ENCODE peak calls at places on chromosomes 2 and 18, in six cellular contexts. U is GM13977, I is endothelial cell of umbilical vein, Y is tibial artery, W is choroid plexus epithelial cell, L is psoas muscle. H is an unnamed sample.

GRCh38 chr2:213251618-213252017 is 32.6 kb upstream of the SPAG16 start:
- DNase-seq in U (peak; percentile 28), L (no peak), I (peak; percentile 70), Y (no peak), W (peak; percentile 91), H (peak; percentile 66)

GRCh38 chr2:31896293-31896692 is 114.5 kb downstream of the MEMO1 start:
- DNase-seq in I (no peak), W (no peak), Y (no peak), U (no peak), L (no peak), H (no peak)

GRCh38 chr18:67525328-67526110 is 9.0 kb upstream of the DSEL start:
- DNase-seq in L (peak; percentile 50), W (peak; percentile 99), U (no peak), I (peak; percentile 95), Y (peak; percentile 79), H (peak; percentile 97)

GRCh38 chr2:60295591-60295962 is 257.9 kb downstream of the BCL11A start:
- DNase-seq in L (no peak), W (no peak), U (no peak), I (no peak), Y (no peak), H (no peak)

GRCh38 chr2:232871835-232872736 is 2.0 kb downstream of the SNORC start:
- DNase-seq in W (no peak), L (peak; percentile 42), I (no peak), Y (peak; percentile 57), U (no peak), H (no peak)

GRCh38 chr2:57313678-57314077 is 732.9 kb upstream of the VRK2 start:
- DNase-seq in W (no peak), Y (no peak), I (no peak), U (no peak), L (no peak), H (peak; percentile 76)

GRCh38 chr2:169360984-169361705 is 1.2 kb downstream of the LRP2 start:
- DNase-seq in L (peak; percentile 46), I (no peak), W (no peak), U (no peak), Y (no peak), H (no peak)

GRCh38 chr2:202376460-202377307 is 557 bp downstream of the BMPR2 start:
- DNase-seq in W (peak; percentile 52), Y (peak; percentile 76), L (peak; percentile 63), I (peak; percentile 59), U (no peak), H (peak; percentile 62)

GRCh38 chr18:6367208-6367607 is 47.5 kb downstream of the L3MBTL4 start:
- DNase-seq in U (no peak), Y (no peak), L (no peak), I (no peak), W (no peak), H (no peak)

GRCh38 chr2:231294578-231295362 is 96.3 kb downstream of the ARMC9 start:
- DNase-seq in L (no peak), Y (no peak), U (no peak), I (no peak), W (peak; percentile 33), H (no peak)

GRCh38 chr2:73027340-73027739 is 44.2 kb downstream of the SFXN5 start:
- DNase-seq in U (no peak), I (no peak), Y (no peak), L (no peak), W (no peak), H (no peak)

GRCh38 chr18:34880882-34881852 is 160.0 kb upstream of the MAPRE2 start:
- DNase-seq in L (no peak), W (peak; percentile 60), I (peak; percentile 20), Y (no peak), U (no peak), H (peak; percentile 18)

GRCh38 chr2:236546561-236546961 is 23.1 kb upstream of the ACKR3 start:
- DNase-seq in Y (no peak), I (no peak), W (no peak), U (no peak), L (no peak), H (no peak)

GRCh38 chr2:129709956-129710598 is 269.4 kb upstream of the RAB6C start:
- DNase-seq in W (no peak), Y (no peak), L (no peak), U (no peak), I (no peak), H (no peak)

GRCh38 chr2:207772081-207772843 is 2.6 kb upstream of the FZD5 start:
- DNase-seq in L (peak; percentile 65), U (no peak), I (no peak), W (no peak), Y (no peak), H (no peak)

GRCh38 chr2:120352701-120353590 is 7.0 kb downstream of the INHBB start:
- DNase-seq in I (no peak), U (no peak), L (peak; percentile 48), Y (no peak), W (no peak), H (peak; percentile 46)

GRCh38 chr2:12547771-12548170 is 169.0 kb upstream of the TRIB2 start:
- DNase-seq in Y (no peak), I (no peak), W (no peak), U (no peak), L (no peak), H (no peak)

GRCh38 chr2:38509322-38509946 is 93.3 kb downstream of the HNRNPLL start:
- DNase-seq in U (no peak), Y (no peak), I (peak; percentile 85), W (peak; percentile 69), L (no peak), H (peak; percentile 77)

GRCh38 chr2:178997067-178997466 is 52.9 kb downstream of the CCDC141 start:
- DNase-seq in I (no peak), W (no peak), Y (no peak), U (no peak), L (no peak), H (no peak)

GRCh38 chr2:27249891-27250651 is 12.8 kb downstream of the SLC30A3 start:
- DNase-seq in Y (no peak), I (peak; percentile 64), W (peak; percentile 61), L (peak; percentile 81), U (peak; percentile 82), H (peak; percentile 55)

GRCh38 chr2:71498261-71498701 is 44.9 kb downstream of the DYSF start:
- DNase-seq in U (no peak), Y (peak; percentile 50), W (peak; percentile 95), L (no peak), I (peak; percentile 72), H (peak; percentile 55)

GRCh38 chr18:59142274-59142673 is 2.6 kb downstream of the SEC11C start:
- DNase-seq in Y (no peak), I (no peak), U (peak; percentile 61), L (no peak), W (no peak), H (no peak)

GRCh38 chr2:28649481-28650260 is 102.0 kb upstream of the PPP1CB start:
- DNase-seq in I (peak; percentile 40), U (peak; percentile 24), L (no peak), Y (peak; percentile 57), W (peak; percentile 71), H (peak; percentile 51)

GRCh38 chr2:132415256-132416079 is 1.1 kb upstream of the GPR39 start:
- DNase-seq in I (no peak), W (peak; percentile 55), U (no peak), L (no peak), Y (no peak), H (peak; percentile 45)

GRCh38 chr2:65620524-65620923 is 188.1 kb upstream of the SPRED2 start:
- DNase-seq in I (no peak), W (peak; percentile 45), L (no peak), Y (no peak), U (no peak), H (no peak)
- TF ChIP-seq CTCF in I (no peak), W (peak; percentile 54), L (no peak), Y (no peak), U (no peak), H (no peak)

GRCh38 chr2:116820986-116821385 is 993.5 kb upstream of the DDX18 start:
- DNase-seq in W (no peak), U (no peak), I (no peak), Y (no peak), L (no peak), H (peak; percentile 19)

GRCh38 chr2:116819355-116819754 is 995.1 kb upstream of the DDX18 start:
- DNase-seq in U (no peak), Y (no peak), W (no peak), I (no peak), L (no peak), H (no peak)
- TF ChIP-seq CTCF in U (no peak), Y (no peak), W (no peak), I (no peak), L (no peak), H (no peak)

GRCh38 chr2:124241-124880 is 78.1 kb upstream of the FAM110C start:
- DNase-seq in U (no peak), Y (no peak), I (no peak), W (no peak), L (no peak), H (peak; percentile 85)
- TF ChIP-seq CTCF in U (no peak), Y (no peak), I (no peak), W (no peak), L (no peak), H (no peak)

GRCh38 chr2:50995610-50996009 is 36.3 kb downstream of the NRXN1 start:
- DNase-seq in U (no peak), W (peak; percentile 60), L (peak; percentile 42), Y (no peak), I (no peak), H (no peak)

GRCh38 chr2:51003345-51004192 is 28.4 kb downstream of the NRXN1 start:
- DNase-seq in L (no peak), Y (no peak), I (peak; percentile 29), W (peak; percentile 15), U (no peak), H (peak; percentile 23)

GRCh38 chr2:51006641-51007040 is 25.3 kb downstream of the NRXN1 start:
- DNase-seq in W (no peak), Y (no peak), I (no peak), U (no peak), L (no peak), H (no peak)

GRCh38 chr2:51000849-51001617 is 30.9 kb downstream of the NRXN1 start:
- DNase-seq in I (no peak), W (no peak), Y (no peak), L (no peak), U (no peak), H (no peak)
- TF ChIP-seq CTCF in I (no peak), W (no peak), Y (no peak), L (no peak), U (no peak), H (no peak)

H was measured in MCF 10A.